ENCODE peak calls at places on chromosomes 6 and 20, in eight cellular contexts. One of them, this sample, is unnamed. For H3K9me3, the result is how much of the 10 kb centered on the place peaks cover.

GRCh38 chr6:39599996-39600395 is 125.2 kb downstream of the KIF6 start:
- DNase-seq in HCT116: no peak
- DNase-seq in GM23248: peak
- DNase-seq in A673: no peak
- DNase-seq in AG04450: no peak
- DNase-seq in A549: no peak
- DNase-seq in T-helper 17 cell: no peak
- DNase-seq in CD4-positive, alpha-beta T cell: no peak
- DNase-seq in this sample: no peak

GRCh38 chr20:745683-746301 is 22.5 kb downstream of the SLC52A3 start:
- DNase-seq in HCT116: no peak
- DNase-seq in GM23248: peak
- DNase-seq in A673: no peak
- DNase-seq in AG04450: no peak
- DNase-seq in A549: no peak
- DNase-seq in T-helper 17 cell: no peak
- DNase-seq in CD4-positive, alpha-beta T cell: no peak
- DNase-seq in this sample: no peak

GRCh38 chr6:146785001-146785585 is 186.3 kb downstream of the ADGB start:
- DNase-seq in HCT116: peak
- DNase-seq in GM23248: peak
- DNase-seq in A673: peak
- DNase-seq in AG04450: peak
- DNase-seq in A549: peak
- DNase-seq in T-helper 17 cell: peak
- DNase-seq in CD4-positive, alpha-beta T cell: peak
- DNase-seq in this sample: no peak

GRCh38 chr20:14148042-14148441 is 152.7 kb downstream of the MACROD2 start:
- DNase-seq in HCT116: no peak
- DNase-seq in GM23248: peak
- DNase-seq in A673: no peak
- DNase-seq in AG04450: peak
- DNase-seq in A549: no peak
- DNase-seq in T-helper 17 cell: no peak
- DNase-seq in CD4-positive, alpha-beta T cell: no peak
- DNase-seq in this sample: no peak

GRCh38 chr20:23415958-23416583 is 5.2 kb downstream of the NAPB start:
- DNase-seq in HCT116: no peak
- DNase-seq in GM23248: peak
- DNase-seq in A673: no peak
- DNase-seq in AG04450: no peak
- DNase-seq in A549: no peak
- DNase-seq in T-helper 17 cell: no peak
- DNase-seq in CD4-positive, alpha-beta T cell: no peak
- DNase-seq in this sample: no peak

GRCh38 chr20:32903666-32904175 is 45.0 kb downstream of the EFCAB8 start:
- DNase-seq in HCT116: no peak
- DNase-seq in GM23248: no peak
- DNase-seq in A673: no peak
- DNase-seq in AG04450: no peak
- DNase-seq in A549: no peak
- DNase-seq in T-helper 17 cell: no peak
- DNase-seq in CD4-positive, alpha-beta T cell: no peak
- DNase-seq in this sample: no peak

GRCh38 chr20:59958123-59958522 is at the start of gene CDH26:
- DNase-seq in HCT116: no peak
- DNase-seq in GM23248: no peak
- DNase-seq in A673: no peak
- DNase-seq in AG04450: no peak
- DNase-seq in A549: no peak
- DNase-seq in T-helper 17 cell: no peak
- DNase-seq in CD4-positive, alpha-beta T cell: no peak
- DNase-seq in this sample: no peak

GRCh38 chr20:47318027-47318595 is 38.4 kb downstream of the ZMYND8 start:
- DNase-seq in HCT116: no peak
- DNase-seq in GM23248: peak
- DNase-seq in A673: peak
- DNase-seq in AG04450: no peak
- DNase-seq in A549: no peak
- DNase-seq in T-helper 17 cell: no peak
- DNase-seq in CD4-positive, alpha-beta T cell: no peak
- DNase-seq in this sample: no peak

DNA sequence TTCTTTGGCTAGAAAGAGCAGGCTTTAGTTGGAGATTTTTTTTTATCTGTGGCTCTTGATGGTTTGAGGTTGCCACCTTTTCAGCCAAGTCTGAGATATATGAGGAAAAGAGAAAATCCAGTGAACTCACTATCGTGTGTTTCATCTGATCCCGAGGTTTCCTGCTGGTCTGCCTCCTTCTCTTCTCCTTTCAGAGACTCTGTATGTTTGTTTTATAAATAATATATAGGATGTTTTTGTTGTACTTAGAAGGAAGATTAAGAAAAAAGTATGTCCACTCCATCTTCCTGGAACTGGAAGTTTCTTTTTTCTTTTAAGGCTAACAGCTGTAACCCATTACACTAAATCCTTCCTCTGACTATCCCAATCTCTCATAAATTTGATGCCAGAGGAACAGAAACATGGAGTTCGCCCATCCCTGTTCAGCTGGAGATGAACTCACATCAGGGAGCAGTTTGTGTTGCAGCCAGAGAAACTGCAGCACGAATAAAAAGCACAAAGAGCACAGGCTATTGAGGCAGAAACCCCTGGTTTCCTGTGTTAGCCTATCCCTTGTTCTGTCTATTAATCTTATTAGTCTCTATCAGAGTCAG is 20.7 kb downstream of the RIPK1 start:
- DNase-seq in HCT116: no peak
- DNase-seq in GM23248: peak
- DNase-seq in A673: peak
- DNase-seq in AG04450: no peak
- DNase-seq in A549: no peak
- DNase-seq in T-helper 17 cell: no peak
- DNase-seq in CD4-positive, alpha-beta T cell: no peak
- DNase-seq in this sample: no peak
- H3K9me3 ChIP-seq in HCT116: under half
- H3K9me3 ChIP-seq in GM23248: under half
- H3K9me3 ChIP-seq in A673: under half
- H3K9me3 ChIP-seq in AG04450: under half
- H3K9me3 ChIP-seq in A549: under half
- H3K9me3 ChIP-seq in T-helper 17 cell: under half
- H3K9me3 ChIP-seq in CD4-positive, alpha-beta T cell: under half
- H3K9me3 ChIP-seq in this sample: under half

DNA sequence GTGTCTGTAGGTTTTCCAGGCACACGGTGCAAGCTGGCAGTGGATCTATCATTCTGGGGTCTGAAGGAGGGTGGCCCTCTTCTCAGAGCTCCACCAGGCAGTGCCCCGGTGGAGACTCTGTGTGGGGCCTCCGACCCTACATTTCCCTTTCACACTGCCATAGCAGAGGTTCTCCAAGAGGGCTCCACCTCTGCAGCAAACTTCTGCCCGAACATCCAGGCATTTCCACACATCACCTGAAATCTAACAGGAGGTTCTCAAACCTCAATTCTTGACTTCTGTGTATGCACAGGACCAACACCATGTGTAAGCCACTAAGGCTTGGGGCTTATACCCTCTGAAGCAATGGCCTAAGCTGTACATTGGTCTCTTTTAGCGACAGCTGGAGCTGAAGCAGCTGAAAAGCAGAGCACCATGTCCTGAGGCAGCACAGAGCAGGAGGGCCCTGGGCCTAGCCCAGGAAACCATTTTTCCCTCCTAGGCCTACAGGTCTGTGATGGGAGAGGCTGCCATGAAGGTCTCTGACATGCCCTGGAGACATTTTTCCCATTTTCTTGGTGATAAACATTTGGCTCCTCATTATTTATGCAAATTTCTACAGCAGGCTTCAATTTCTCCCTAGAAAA is 253.3 kb downstream of the ERMARD start:
- DNase-seq in HCT116: no peak
- DNase-seq in GM23248: no peak
- DNase-seq in A673: no peak
- DNase-seq in AG04450: no peak
- DNase-seq in A549: no peak
- DNase-seq in T-helper 17 cell: no peak
- DNase-seq in CD4-positive, alpha-beta T cell: no peak
- DNase-seq in this sample: no peak
- H3K9me3 ChIP-seq in HCT116: under half
- H3K9me3 ChIP-seq in GM23248: under half
- H3K9me3 ChIP-seq in A673: under half
- H3K9me3 ChIP-seq in AG04450: half or more
- H3K9me3 ChIP-seq in A549: under half
- H3K9me3 ChIP-seq in T-helper 17 cell: under half
- H3K9me3 ChIP-seq in CD4-positive, alpha-beta T cell: under half
- H3K9me3 ChIP-seq in this sample: under half

GRCh38 chr6:170143401-170144150 is 147.3 kb downstream of the DLL1 start:
- DNase-seq in HCT116: no peak
- DNase-seq in GM23248: no peak
- DNase-seq in A673: no peak
- DNase-seq in AG04450: no peak
- DNase-seq in A549: no peak
- DNase-seq in T-helper 17 cell: no peak
- DNase-seq in CD4-positive, alpha-beta T cell: no peak
- DNase-seq in this sample: peak
- H3K9me3 ChIP-seq in HCT116: under half
- H3K9me3 ChIP-seq in GM23248: under half
- H3K9me3 ChIP-seq in A673: under half
- H3K9me3 ChIP-seq in AG04450: half or more
- H3K9me3 ChIP-seq in A549: under half
- H3K9me3 ChIP-seq in T-helper 17 cell: under half
- H3K9me3 ChIP-seq in CD4-positive, alpha-beta T cell: under half
- H3K9me3 ChIP-seq in this sample: under half

DNA sequence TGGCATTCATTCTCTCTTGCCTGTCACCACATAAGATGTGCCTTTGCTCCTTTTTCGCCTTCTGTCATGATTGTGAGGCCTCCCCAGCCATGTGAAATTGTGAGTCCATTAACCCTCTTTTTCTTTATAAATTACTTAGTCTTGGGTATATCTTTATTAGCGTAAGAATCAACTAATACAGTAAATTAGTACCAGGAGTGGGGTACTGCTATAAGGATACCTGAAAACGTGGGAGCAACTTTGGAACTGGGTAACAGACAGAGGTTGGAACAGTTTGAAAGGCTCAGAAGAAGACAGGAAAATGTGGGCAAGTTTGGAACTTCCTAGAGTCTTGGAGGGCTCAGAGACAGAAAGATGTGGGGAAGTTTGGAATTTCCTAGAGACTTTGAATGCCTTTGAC is 46.6 kb downstream of the RNF182 start:
- DNase-seq in HCT116: no peak
- DNase-seq in GM23248: no peak
- DNase-seq in A673: no peak
- DNase-seq in AG04450: no peak
- DNase-seq in A549: no peak
- DNase-seq in T-helper 17 cell: no peak
- DNase-seq in CD4-positive, alpha-beta T cell: no peak
- DNase-seq in this sample: no peak
- H3K9me3 ChIP-seq in HCT116: under half
- H3K9me3 ChIP-seq in GM23248: under half
- H3K9me3 ChIP-seq in A673: under half
- H3K9me3 ChIP-seq in AG04450: under half
- H3K9me3 ChIP-seq in A549: under half
- H3K9me3 ChIP-seq in T-helper 17 cell: under half
- H3K9me3 ChIP-seq in CD4-positive, alpha-beta T cell: under half
- H3K9me3 ChIP-seq in this sample: under half

DNA sequence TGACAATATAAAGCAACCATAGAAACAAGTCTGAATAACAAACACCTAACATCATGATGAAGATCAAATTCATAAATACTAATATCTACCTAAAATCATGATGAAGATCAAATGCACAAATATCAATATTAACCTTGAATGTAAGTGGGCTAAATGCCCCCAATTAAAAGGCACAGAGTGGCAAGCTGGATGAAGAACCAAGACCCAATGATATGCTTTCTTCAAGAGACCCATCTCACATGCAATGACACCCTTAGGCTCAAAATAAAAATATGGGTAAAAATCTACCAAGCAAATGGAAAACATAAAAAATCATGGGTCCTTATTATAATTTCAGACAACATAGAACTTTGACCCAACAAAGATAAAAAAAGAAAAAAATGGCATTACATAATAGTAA is 578.5 kb upstream of the PTCHD4 start:
- DNase-seq in HCT116: no peak
- DNase-seq in GM23248: no peak
- DNase-seq in A673: no peak
- DNase-seq in AG04450: no peak
- DNase-seq in A549: no peak
- DNase-seq in T-helper 17 cell: no peak
- DNase-seq in CD4-positive, alpha-beta T cell: no peak
- DNase-seq in this sample: no peak
- H3K9me3 ChIP-seq in HCT116: under half
- H3K9me3 ChIP-seq in GM23248: under half
- H3K9me3 ChIP-seq in A673: under half
- H3K9me3 ChIP-seq in AG04450: under half
- H3K9me3 ChIP-seq in A549: under half
- H3K9me3 ChIP-seq in T-helper 17 cell: under half
- H3K9me3 ChIP-seq in CD4-positive, alpha-beta T cell: under half
- H3K9me3 ChIP-seq in this sample: under half